ENCODE peak calls at places on chromosomes 1 and 21, in six cellular contexts. M, P, J, Q, X and K are unnamed samples.

GRCh38 chr1:226635456-226635941 is 86.9 kb downstream of the STUM start:
- DNase-seq in M (no peak), Q (no peak), P (no peak), J (peak), X (no peak), K (no peak)

GRCh38 chr1:9625761-9626160 is 25.8 kb upstream of the PIK3CD start:
- DNase-seq in Q (no peak), X (no peak), M (no peak), P (no peak), J (no peak), K (no peak)

GRCh38 chr1:41704189-41704588 is 214.5 kb downstream of the HIVEP3 start:
- DNase-seq in P (no peak), Q (no peak), M (no peak), J (no peak), X (no peak), K (no peak)

GRCh38 chr21:31530918-31531705 is 128.4 kb upstream of the SOD1 start:
- DNase-seq in Q (no peak), P (peak), X (peak), J (no peak), M (no peak), K (no peak)

GRCh38 chr1:230113605-230114241 is 46.7 kb downstream of the GALNT2 start:
- DNase-seq in X (no peak), P (no peak), Q (peak), M (no peak), J (peak), K (no peak)

GRCh38 chr1:37391181-37391949 is 83.0 kb upstream of the ZC3H12A start:
- DNase-seq in J (no peak), X (no peak), Q (no peak), P (no peak), M (no peak), K (no peak)

GRCh38 chr1:213606252-213606820 is 381.4 kb upstream of the PROX1 start:
- DNase-seq in X (peak), Q (no peak), P (peak), J (no peak), M (no peak), K (no peak)

GRCh38 chr1:115679141-115679611 is 37.4 kb downstream of the VANGL1 start:
- DNase-seq in Q (peak), J (peak), X (peak), M (no peak), P (no peak), K (no peak)

GRCh38 chr21:33514234-33514633 is 22.7 kb upstream of the DNAJC28 start:
- DNase-seq in P (no peak), X (no peak), Q (peak), J (no peak), M (no peak), K (no peak)

GRCh38 chr21:45102391-45102932 is 28.1 kb downstream of the ADARB1 start:
- DNase-seq in M (no peak), P (no peak), X (no peak), Q (peak), J (peak), K (no peak)

GRCh38 chr1:225508538-225509375 is 80.9 kb upstream of the LBR start:
- DNase-seq in M (no peak), P (peak), Q (peak), X (no peak), J (peak), K (no peak)

GRCh38 chr1:94738371-94738770 is 81.8 kb upstream of the SLC44A3 start:
- DNase-seq in M (no peak), P (no peak), J (no peak), Q (no peak), X (no peak), K (no peak)

GRCh38 chr21:35720065-35720810 is 340.1 kb downstream of the SETD4 start:
- DNase-seq in X (no peak), J (no peak), Q (no peak), M (no peak), P (peak), K (no peak)

GRCh38 chr1:226699166-226699565 is 39.9 kb downstream of the ITPKB start:
- DNase-seq in Q (no peak), X (no peak), M (no peak), P (no peak), J (no peak), K (no peak)

GRCh38 chr1:35097224-35097623 is 18.0 kb downstream of the ZMYM1 start:
- DNase-seq in Q (no peak), J (no peak), P (no peak), X (no peak), M (no peak), K (no peak)

GRCh38 chr1:158951956-158952355 is 20.6 kb downstream of the PYHIN1 start:
- DNase-seq in Q (no peak), P (no peak), M (no peak), X (no peak), J (no peak), K (no peak)

GRCh38 chr1:36093919-36094318 is 5.2 kb downstream of the ADPRS start:
- DNase-seq in P (no peak), X (peak), M (no peak), Q (no peak), J (no peak), K (no peak)

GRCh38 chr1:217078959-217079358 is 355.7 kb upstream of the ESRRG start:
- DNase-seq in Q (no peak), P (no peak), J (no peak), M (no peak), X (no peak), K (no peak)

GRCh38 chr1:9362488-9362887 is 69.8 kb downstream of the SPSB1 start:
- DNase-seq in M (no peak), P (no peak), J (no peak), Q (no peak), X (no peak), K (no peak)

GRCh38 chr1:179080866-179081695 is 789 bp upstream of the TOR3A start:
- DNase-seq in X (no peak), M (no peak), J (no peak), P (no peak), Q (no peak), K (no peak)

GRCh38 chr1:182816863-182817262 is 22.3 kb upstream of the DHX9 start:
- DNase-seq in J (no peak), M (no peak), X (no peak), Q (no peak), P (no peak), K (no peak)

GRCh38 chr1:182817802-182818201 is 21.3 kb upstream of the DHX9 start:
- DNase-seq in P (no peak), Q (no peak), X (no peak), J (no peak), M (no peak), K (no peak)

GRCh38 chr1:182807907-182808306 is 18.3 kb downstream of the NPL start:
- DNase-seq in X (no peak), M (no peak), J (no peak), Q (no peak), P (no peak), K (no peak)

GRCh38 chr1:182809414-182809957 is 19.9 kb downstream of the NPL start:
- DNase-seq in M (no peak), Q (no peak), X (no peak), P (no peak), J (no peak), K (no peak)

DNA sequence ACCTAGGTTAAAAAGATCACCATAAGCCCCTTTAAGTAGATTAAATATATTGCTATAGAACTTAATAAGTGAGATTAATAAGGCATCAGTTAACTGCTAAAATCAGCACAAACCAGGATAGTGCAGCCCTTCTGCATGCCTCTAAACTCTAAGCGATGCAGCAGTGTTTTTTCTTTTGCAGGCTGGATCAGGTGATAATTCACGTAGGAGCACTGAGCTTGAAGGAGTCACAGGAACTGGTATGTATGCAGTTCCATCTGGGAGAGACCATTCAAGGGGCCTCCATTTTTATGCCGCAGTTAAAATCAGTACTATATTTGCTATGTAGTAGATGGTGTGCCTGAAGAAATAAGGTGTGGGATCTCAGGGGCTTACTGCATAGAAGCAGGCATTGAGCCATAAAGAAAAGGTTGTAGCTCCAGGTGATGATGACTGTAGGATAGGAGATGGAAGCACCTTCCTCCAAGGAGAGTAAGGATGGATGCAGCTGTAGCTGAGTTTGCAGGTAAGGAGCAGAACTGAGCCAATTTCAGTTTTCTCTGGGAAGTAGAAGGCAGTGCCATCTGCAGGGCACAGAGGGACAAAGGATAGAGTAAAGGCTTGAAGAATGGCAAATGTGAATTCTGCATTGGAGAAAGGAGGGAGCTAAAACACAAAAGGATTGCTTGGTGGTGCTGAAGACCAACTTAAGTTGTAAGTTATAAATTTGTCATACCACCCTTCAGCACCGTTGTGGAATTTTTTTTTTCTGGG is 22.6 kb downstream of the NPL start:
- DNase-seq in M (no peak), Q (no peak), X (no peak), P (no peak), J (no peak), K (no peak)
- TF ChIP-seq CTCF in M (no peak), Q (no peak), X (no peak), P (no peak), J (no peak), K (no peak)

DNA sequence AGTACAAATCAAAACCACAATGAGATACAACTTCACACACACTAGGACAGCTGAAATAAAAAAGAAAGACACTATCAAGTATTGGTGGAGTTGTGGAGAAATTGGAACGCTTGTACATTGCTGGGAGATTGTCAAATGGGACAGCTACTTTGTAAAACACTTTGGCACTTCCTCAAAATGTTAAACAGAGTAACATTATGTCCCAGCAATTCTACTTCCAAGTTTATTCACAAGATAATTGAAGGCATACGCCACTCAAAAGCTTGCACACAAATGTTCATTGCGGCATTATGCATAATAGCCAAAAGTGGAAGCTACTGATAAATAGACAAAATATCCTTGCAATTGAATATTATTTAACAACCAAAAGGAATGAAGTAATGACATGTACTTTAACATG is 199.9 kb upstream of the KCNK2 start:
- DNase-seq in P (no peak), X (no peak), Q (no peak), M (no peak), J (no peak), K (no peak)
- TF ChIP-seq CTCF in P (no peak), X (no peak), Q (no peak), M (no peak), J (no peak), K (no peak)

GRCh38 chr1:117313555-117313954 is 53.7 kb upstream of the MAN1A2 start:
- DNase-seq in P (no peak), J (no peak), M (no peak), Q (no peak), X (no peak), K (no peak)

GRCh38 chr1:117318011-117318410 is 49.2 kb upstream of the MAN1A2 start:
- DNase-seq in J (no peak), M (no peak), Q (no peak), P (no peak), X (no peak), K (no peak)

GRCh38 chr1:117308406-117308916 is 58.8 kb upstream of the MAN1A2 start:
- DNase-seq in P (no peak), J (no peak), X (no peak), Q (no peak), M (no peak), K (no peak)

GRCh38 chr1:117318456-117318855 is 48.8 kb upstream of the MAN1A2 start:
- DNase-seq in J (no peak), X (no peak), P (no peak), M (no peak), Q (no peak), K (no peak)

DNA sequence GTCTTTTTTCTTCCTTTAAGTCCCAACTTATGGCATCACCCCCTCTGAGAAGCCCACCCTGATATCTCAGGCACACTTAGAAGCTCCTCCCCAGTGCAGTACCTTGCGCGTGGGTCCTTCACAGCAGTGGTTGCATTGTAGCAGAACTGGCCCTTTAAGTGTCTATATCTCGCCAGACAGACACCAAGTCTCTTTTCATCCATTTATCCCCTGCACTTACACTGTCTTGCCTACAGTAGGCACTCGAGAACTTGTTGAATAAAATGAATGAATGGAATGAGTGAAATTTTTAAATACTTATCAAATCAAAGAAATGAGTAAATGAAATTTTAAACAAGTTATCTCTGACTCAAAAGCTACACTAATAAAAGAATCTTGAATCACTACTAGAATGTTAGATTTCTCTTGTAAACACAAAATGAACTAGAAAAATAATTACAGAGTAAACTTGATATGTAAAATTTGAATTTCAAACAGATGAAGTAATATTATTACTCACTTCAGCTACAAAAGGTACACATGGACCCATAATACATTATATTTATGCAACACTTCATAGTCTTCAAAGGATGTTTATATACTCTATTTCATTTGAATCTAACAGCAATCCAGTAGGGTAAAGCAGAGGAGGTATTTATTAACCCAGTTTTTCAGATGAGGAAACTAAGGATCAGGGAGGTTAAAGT is 54.7 kb upstream of the MAN1A2 start:
- DNase-seq in J (no peak), X (no peak), Q (peak), M (no peak), P (peak), K (no peak)
- TF ChIP-seq CTCF in J (peak), X (peak), Q (peak), M (peak), P (peak), K (no peak)

DNA sequence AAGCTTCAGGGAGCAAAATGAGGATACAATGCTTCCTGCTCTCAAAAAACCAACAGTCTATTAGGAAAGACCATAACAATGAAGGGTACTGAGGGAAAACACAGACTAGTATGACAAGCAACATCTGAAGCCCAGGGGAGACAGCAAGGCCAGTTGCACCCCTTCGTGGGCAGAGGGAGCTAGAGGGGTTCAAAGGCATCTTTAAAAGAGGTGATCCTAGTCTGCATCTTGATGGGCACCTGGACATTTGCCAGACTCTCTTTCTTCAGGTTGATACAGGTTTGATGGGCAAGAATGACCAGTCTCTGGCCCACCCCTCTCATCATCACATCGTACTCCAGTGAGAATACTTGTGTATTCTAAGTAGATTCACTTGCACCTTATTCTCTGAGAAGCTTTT is 177.7 kb downstream of the VAV3 start:
- DNase-seq in J (no peak), Q (no peak), P (peak), X (no peak), M (no peak), K (no peak)
- TF ChIP-seq CTCF in J (no peak), Q (no peak), P (no peak), X (no peak), M (no peak), K (no peak)